ENCODE peak calls at places on chromosomes 5 and 9, in seven cellular contexts. B is esophagus squamous epithelium; J is K562; E is HL-60; A is testis; G is effector memory CD4-positive, alpha-beta T cell; U is mesendoderm. Z is an unnamed sample.

GRCh38 chr5:53425598-53426516 is 54.6 kb upstream of the FST start:
- DNase-seq in A (peak; percentile 18), G (no peak), J (peak; percentile 77), E (no peak), U (peak; percentile 93), B (no peak), Z (no peak)

GRCh38 chr9:35593581-35593980 is 11.5 kb upstream of the TESK1 start:
- DNase-seq in B (no peak), A (no peak), G (no peak), E (no peak), U (no peak), J (no peak), Z (no peak)

GRCh38 chr5:140041492-140042421 is 1.3 kb downstream of the NRG2 start:
- DNase-seq in U (peak; percentile 25), A (peak; percentile 79), B (no peak), J (no peak), G (no peak), E (no peak), Z (peak; percentile 13)

GRCh38 chr9:31590091-31590490 is 794.4 kb upstream of the ACO1 start:
- DNase-seq in B (no peak), G (no peak), U (no peak), E (no peak), J (no peak), A (no peak), Z (peak; percentile 6)

GRCh38 chr9:96129698-96130097 is 172.3 kb downstream of the HSD17B3 start:
- DNase-seq in G (no peak), E (no peak), B (no peak), J (no peak), U (peak; percentile 72), A (peak; percentile 12), Z (no peak)

GRCh38 chr5:135310328-135310989 is 88.6 kb downstream of the MACROH2A1 start:
- DNase-seq in A (no peak), G (no peak), U (no peak), E (no peak), J (no peak), B (no peak), Z (no peak)

GRCh38 chr9:70682337-70682736 is 267.9 kb upstream of the KLF9 start:
- DNase-seq in A (no peak), E (no peak), U (no peak), G (no peak), B (no peak), J (no peak), Z (no peak)

GRCh38 chr5:34813473-34813872 is 25.5 kb upstream of the TTC23L start:
- DNase-seq in E (no peak), G (no peak), A (no peak), B (no peak), J (no peak), U (no peak), Z (no peak)

GRCh38 chr5:62829241-62829986 is 250.8 kb downstream of the LRRC70 start:
- DNase-seq in J (no peak), G (no peak), U (no peak), E (no peak), A (peak; percentile 37), B (no peak), Z (no peak)

GRCh38 chr9:89154651-89155336 is 23.8 kb downstream of the SHC3 start:
- DNase-seq in A (no peak), B (no peak), U (no peak), J (no peak), G (no peak), E (peak; percentile 1), Z (peak; percentile 87)

GRCh38 chr9:33163433-33164137 is 3.6 kb downstream of the B4GALT1 start:
- DNase-seq in G (no peak), U (no peak), A (peak; percentile 63), B (no peak), E (no peak), J (no peak), Z (no peak)
- H3K4me3 ChIP-seq in G (peak overlapping the region; percentile 95), U (no peak overlapping the region), A (no peak overlapping the region), B (peak overlapping the region; percentile 86), E (no peak overlapping the region), J (no peak overlapping the region), Z (peak overlapping the region; percentile 95)

DNA sequence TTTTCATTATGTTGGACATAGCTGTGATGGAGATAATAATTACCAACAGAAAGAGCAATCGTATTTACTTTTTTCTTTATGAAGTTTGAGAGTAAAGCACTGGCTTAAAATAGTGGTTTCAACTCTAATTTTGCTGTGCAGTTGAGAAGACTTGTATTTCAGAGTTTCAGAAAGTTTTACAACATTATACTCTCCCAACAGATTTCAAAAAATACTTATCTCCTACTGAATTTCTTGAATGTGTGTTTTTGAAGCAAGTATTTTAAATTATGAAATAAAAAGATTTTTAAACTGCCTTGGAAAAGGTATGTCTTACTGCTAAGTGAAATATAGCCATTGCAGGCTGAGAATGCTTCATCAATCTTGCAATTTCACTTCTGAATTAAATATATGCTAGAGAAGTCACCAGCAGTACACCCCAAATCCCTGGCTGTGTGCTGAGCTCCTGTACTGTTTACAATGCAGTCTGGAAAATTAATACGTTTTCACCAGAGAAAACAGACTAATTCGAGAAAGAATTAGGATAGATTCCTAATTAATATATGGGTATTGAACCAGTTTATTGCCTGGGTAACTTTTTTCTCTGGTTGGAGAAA is 3.0 kb downstream of the PRDM6 start:
- DNase-seq in A (no peak), G (no peak), E (no peak), J (no peak), B (no peak), U (no peak), Z (no peak)
- H3K4me3 ChIP-seq in A (no peak overlapping the region), G (no peak overlapping the region), E (no peak overlapping the region), J (no peak overlapping the region), B (peak overlapping the region; percentile 84), U (no peak overlapping the region), Z (peak overlapping the region; percentile 64)

DNA sequence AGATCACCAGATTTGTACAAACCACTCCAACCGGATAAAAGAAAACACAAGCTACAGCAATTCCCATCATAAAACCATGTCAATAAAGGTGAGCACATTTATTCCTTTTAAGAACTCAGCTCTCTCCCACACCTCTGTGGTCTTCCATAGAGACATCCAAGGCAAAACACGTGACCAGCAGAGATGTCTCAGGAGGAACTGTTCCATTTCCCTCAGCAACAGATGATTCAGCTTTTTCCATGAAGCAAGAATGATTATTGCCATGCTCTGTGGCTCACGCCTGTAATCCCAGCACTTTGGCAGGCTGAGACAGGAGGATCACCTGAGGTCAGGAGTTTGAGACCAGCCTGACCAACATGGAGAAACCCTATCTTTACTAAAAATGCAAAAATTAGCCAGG is 15.8 kb downstream of the GZMK start:
- DNase-seq in A (no peak), G (no peak), B (no peak), J (no peak), U (no peak), E (no peak), Z (no peak)
- H3K4me3 ChIP-seq in A (no peak overlapping the region), G (no peak overlapping the region), B (no peak overlapping the region), J (no peak overlapping the region), U (no peak overlapping the region), E (no peak overlapping the region), Z (no peak overlapping the region)

GRCh38 chr5:96337048-96337781 is 95.8 kb downstream of the PCSK1 start:
- DNase-seq in G (no peak), J (no peak), B (no peak), E (no peak), A (no peak), U (peak; percentile 60), Z (no peak)

GRCh38 chr5:96338624-96339023 is 94.4 kb downstream of the PCSK1 start:
- DNase-seq in U (no peak), G (no peak), J (no peak), A (peak; percentile 60), B (no peak), E (no peak), Z (no peak)

GRCh38 chr5:96338089-96338488 is 95.0 kb downstream of the PCSK1 start:
- DNase-seq in U (no peak), J (no peak), E (no peak), G (no peak), A (no peak), B (no peak), Z (no peak)

GRCh38 chr5:96335873-96336272 is 97.2 kb downstream of the PCSK1 start:
- DNase-seq in E (no peak), J (no peak), G (no peak), U (no peak), A (no peak), B (no peak), Z (no peak)

GRCh38 chr5:96336351-96336985 is 96.6 kb downstream of the PCSK1 start:
- DNase-seq in J (peak; percentile 42), A (peak; percentile 92), G (peak; percentile 9), U (peak; percentile 89), B (no peak), E (no peak), Z (peak; percentile 89)
- H3K4me3 ChIP-seq in J (no peak overlapping the region), A (no peak overlapping the region), G (no peak overlapping the region), U (no peak overlapping the region), B (peak overlapping the region; percentile 33), E (no peak overlapping the region), Z (no peak overlapping the region)

GRCh38 chr5:86175224-86175623 is 442.5 kb upstream of the COX7C start:
- DNase-seq in G (no peak), B (no peak), E (no peak), J (no peak), A (no peak), U (peak; percentile 20), Z (no peak)

DNA sequence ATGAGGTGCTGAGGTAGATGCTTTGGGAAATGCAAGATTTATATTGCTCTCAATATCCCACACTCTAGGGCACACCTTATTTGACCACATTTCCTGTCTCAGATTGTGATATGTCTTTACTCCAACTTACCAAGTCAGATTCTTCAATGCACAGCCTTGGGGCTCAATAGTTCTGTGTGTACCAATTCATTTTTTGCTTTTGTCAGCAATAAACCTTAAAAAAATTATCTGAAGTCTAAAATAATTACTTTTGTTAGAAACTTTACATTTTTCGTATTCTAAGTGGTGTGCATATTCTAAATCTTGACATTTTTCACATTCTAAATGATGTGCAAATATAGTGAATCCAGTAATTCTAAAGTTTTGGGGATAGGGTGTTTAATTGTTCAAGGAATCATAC is 447.5 kb upstream of the COX7C start:
- DNase-seq in J (no peak), G (no peak), B (no peak), E (no peak), A (no peak), U (no peak), Z (no peak)
- H3K4me3 ChIP-seq in J (no peak overlapping the region), G (no peak overlapping the region), B (no peak overlapping the region), E (no peak overlapping the region), A (no peak overlapping the region), U (no peak overlapping the region), Z (no peak overlapping the region)

GRCh38 chr5:89315194-89315593 is 432.2 kb upstream of the MEF2C start:
- DNase-seq in A (peak; percentile 35), E (no peak), B (no peak), U (no peak), G (no peak), J (no peak), Z (peak; percentile 82)

GRCh38 chr5:89308606-89309040 is 425.6 kb upstream of the MEF2C start:
- DNase-seq in B (no peak), A (no peak), J (no peak), E (no peak), U (no peak), G (no peak), Z (no peak)

GRCh38 chr5:89309268-89309667 is 426.3 kb upstream of the MEF2C start:
- DNase-seq in E (no peak), J (no peak), G (no peak), U (no peak), A (no peak), B (no peak), Z (no peak)

GRCh38 chr5:89313804-89314588 is 431.0 kb upstream of the MEF2C start:
- DNase-seq in G (no peak), A (no peak), U (peak; percentile 14), J (peak; percentile 10), E (no peak), B (no peak), Z (peak; percentile 77)

GRCh38 chr5:89313044-89313443 is 430.1 kb upstream of the MEF2C start:
- DNase-seq in E (no peak), B (no peak), G (no peak), J (no peak), A (no peak), U (peak; percentile 69), Z (peak; percentile 55)
- H3K4me3 ChIP-seq in E (no peak overlapping the region), B (no peak overlapping the region), G (no peak overlapping the region), J (no peak overlapping the region), A (no peak overlapping the region), U (no peak overlapping the region), Z (no peak overlapping the region)